ENCODE peak calls at places on chromosomes 11 and 22, in seven cellular contexts. One of them, this sample, is unnamed.

GRCh38 chr11:37957717-37958116 is 1359.7 kb upstream of the RAG2 start:
- DNase-seq in lung: no peak
- DNase-seq in HL-60: no peak
- DNase-seq in cardiac muscle cell: no peak
- DNase-seq in AG04449: no peak
- DNase-seq in fibroblast of mammary gland: no peak
- DNase-seq in choroid plexus epithelial cell: no peak
- DNase-seq in this sample: no peak

GRCh38 chr11:75308116-75308515 is 43.3 kb downstream of the ARRB1 start:
- DNase-seq in lung: no peak
- DNase-seq in HL-60: no peak
- DNase-seq in cardiac muscle cell: no peak
- DNase-seq in AG04449: no peak
- DNase-seq in fibroblast of mammary gland: no peak
- DNase-seq in choroid plexus epithelial cell: no peak
- DNase-seq in this sample: no peak

GRCh38 chr11:6719588-6719987 is 36.4 kb upstream of the MRPL17 start:
- DNase-seq in lung: no peak
- DNase-seq in HL-60: no peak
- DNase-seq in cardiac muscle cell: peak
- DNase-seq in AG04449: no peak
- DNase-seq in fibroblast of mammary gland: peak
- DNase-seq in choroid plexus epithelial cell: peak
- DNase-seq in this sample: no peak

GRCh38 chr11:81039916-81040530 is 1599.2 kb upstream of the TENM4 start:
- DNase-seq in lung: no peak
- DNase-seq in HL-60: no peak
- DNase-seq in cardiac muscle cell: no peak
- DNase-seq in AG04449: no peak
- DNase-seq in fibroblast of mammary gland: no peak
- DNase-seq in choroid plexus epithelial cell: no peak
- DNase-seq in this sample: no peak

GRCh38 chr22:44023404-44024287 is 456 bp upstream of the PARVB start:
- DNase-seq in lung: no peak
- DNase-seq in HL-60: no peak
- DNase-seq in cardiac muscle cell: peak
- DNase-seq in AG04449: no peak
- DNase-seq in fibroblast of mammary gland: peak
- DNase-seq in choroid plexus epithelial cell: no peak
- DNase-seq in this sample: peak

GRCh38 chr22:21867528-21868266 is at the start of gene MAPK1:
- DNase-seq in lung: peak
- DNase-seq in HL-60: peak
- DNase-seq in cardiac muscle cell: peak
- DNase-seq in AG04449: no peak
- DNase-seq in fibroblast of mammary gland: peak
- DNase-seq in choroid plexus epithelial cell: peak
- DNase-seq in this sample: peak

GRCh38 chr22:40432167-40432566 is 61.8 kb downstream of the SGSM3 start:
- DNase-seq in lung: no peak
- DNase-seq in HL-60: no peak
- DNase-seq in cardiac muscle cell: no peak
- DNase-seq in AG04449: no peak
- DNase-seq in fibroblast of mammary gland: no peak
- DNase-seq in choroid plexus epithelial cell: no peak
- DNase-seq in this sample: no peak

GRCh38 chr11:60251485-60252207 is 8.7 kb upstream of the MS4A4E start:
- DNase-seq in lung: no peak
- DNase-seq in HL-60: no peak
- DNase-seq in cardiac muscle cell: peak
- DNase-seq in AG04449: no peak
- DNase-seq in fibroblast of mammary gland: no peak
- DNase-seq in choroid plexus epithelial cell: peak
- DNase-seq in this sample: no peak

GRCh38 chr11:94283678-94284077 is 20.7 kb upstream of the IZUMO1R start:
- DNase-seq in lung: no peak
- DNase-seq in HL-60: no peak
- DNase-seq in cardiac muscle cell: peak
- DNase-seq in AG04449: no peak
- DNase-seq in fibroblast of mammary gland: no peak
- DNase-seq in choroid plexus epithelial cell: no peak
- DNase-seq in this sample: no peak

GRCh38 chr22:22616636-22617035 is 27.8 kb upstream of the GGTLC2 start:
- DNase-seq in lung: no peak
- DNase-seq in HL-60: no peak
- DNase-seq in cardiac muscle cell: no peak
- DNase-seq in AG04449: no peak
- DNase-seq in fibroblast of mammary gland: no peak
- DNase-seq in choroid plexus epithelial cell: peak
- DNase-seq in this sample: no peak

GRCh38 chr11:64267207-64267945 is 16.0 kb downstream of the PLCB3 start:
- DNase-seq in lung: no peak
- DNase-seq in HL-60: no peak
- DNase-seq in cardiac muscle cell: peak
- DNase-seq in AG04449: no peak
- DNase-seq in fibroblast of mammary gland: peak
- DNase-seq in choroid plexus epithelial cell: no peak
- DNase-seq in this sample: no peak

GRCh38 chr22:38269466-38269865 is 3.3 kb downstream of the TMEM184B start:
- DNase-seq in lung: no peak
- DNase-seq in HL-60: no peak
- DNase-seq in cardiac muscle cell: no peak
- DNase-seq in AG04449: no peak
- DNase-seq in fibroblast of mammary gland: no peak
- DNase-seq in choroid plexus epithelial cell: no peak
- DNase-seq in this sample: no peak

GRCh38 chr11:74057251-74058151 is 48.6 kb upstream of the UCP3 start:
- DNase-seq in lung: no peak
- DNase-seq in HL-60: no peak
- DNase-seq in cardiac muscle cell: peak
- DNase-seq in AG04449: no peak
- DNase-seq in fibroblast of mammary gland: peak
- DNase-seq in choroid plexus epithelial cell: peak
- DNase-seq in this sample: no peak

GRCh38 chr22:24805790-24806662 is at the start of gene SGSM1:
- DNase-seq in lung: peak
- DNase-seq in HL-60: peak
- DNase-seq in cardiac muscle cell: peak
- DNase-seq in AG04449: no peak
- DNase-seq in fibroblast of mammary gland: peak
- DNase-seq in choroid plexus epithelial cell: peak
- DNase-seq in this sample: no peak

GRCh38 chr11:76799061-76799804 is 16.1 kb downstream of the TSKU start:
- DNase-seq in lung: peak
- DNase-seq in HL-60: peak
- DNase-seq in cardiac muscle cell: peak
- DNase-seq in AG04449: no peak
- DNase-seq in fibroblast of mammary gland: peak
- DNase-seq in choroid plexus epithelial cell: peak
- DNase-seq in this sample: peak

GRCh38 chr22:28855355-28856094 is 27.8 kb upstream of the ZNRF3 start:
- DNase-seq in lung: peak
- DNase-seq in HL-60: peak
- DNase-seq in cardiac muscle cell: peak
- DNase-seq in AG04449: peak
- DNase-seq in fibroblast of mammary gland: peak
- DNase-seq in choroid plexus epithelial cell: peak
- DNase-seq in this sample: no peak

GRCh38 chr11:43243901-43244300 is 67.9 kb upstream of the API5 start:
- DNase-seq in lung: no peak
- DNase-seq in HL-60: no peak
- DNase-seq in cardiac muscle cell: no peak
- DNase-seq in AG04449: no peak
- DNase-seq in fibroblast of mammary gland: no peak
- DNase-seq in choroid plexus epithelial cell: no peak
- DNase-seq in this sample: no peak

GRCh38 chr11:70048279-70049024 is 29.7 kb upstream of the ANO1 start:
- DNase-seq in lung: no peak
- DNase-seq in HL-60: no peak
- DNase-seq in cardiac muscle cell: no peak
- DNase-seq in AG04449: no peak
- DNase-seq in fibroblast of mammary gland: no peak
- DNase-seq in choroid plexus epithelial cell: peak
- DNase-seq in this sample: no peak

GRCh38 chr11:75325713-75326438 is 25.6 kb downstream of the ARRB1 start:
- DNase-seq in lung: no peak
- DNase-seq in HL-60: no peak
- DNase-seq in cardiac muscle cell: peak
- DNase-seq in AG04449: peak
- DNase-seq in fibroblast of mammary gland: peak
- DNase-seq in choroid plexus epithelial cell: peak
- DNase-seq in this sample: no peak

GRCh38 chr22:49648053-49648452 is 179.6 kb downstream of the BRD1 start:
- DNase-seq in lung: no peak
- DNase-seq in HL-60: no peak
- DNase-seq in cardiac muscle cell: no peak
- DNase-seq in AG04449: no peak
- DNase-seq in fibroblast of mammary gland: no peak
- DNase-seq in choroid plexus epithelial cell: no peak
- DNase-seq in this sample: no peak
- TF ChIP-seq CTCF in lung: no peak
- TF ChIP-seq CTCF in HL-60: no peak
- TF ChIP-seq CTCF in cardiac muscle cell: no peak
- TF ChIP-seq CTCF in AG04449: no peak
- TF ChIP-seq CTCF in fibroblast of mammary gland: no peak
- TF ChIP-seq CTCF in choroid plexus epithelial cell: no peak
- TF ChIP-seq CTCF in this sample: no peak

GRCh38 chr22:20567993-20568417 is 60.6 kb downstream of the MED15 start:
- DNase-seq in lung: no peak
- DNase-seq in HL-60: no peak
- DNase-seq in cardiac muscle cell: peak
- DNase-seq in AG04449: no peak
- DNase-seq in fibroblast of mammary gland: peak
- DNase-seq in choroid plexus epithelial cell: peak
- DNase-seq in this sample: no peak
- TF ChIP-seq CTCF in lung: no peak
- TF ChIP-seq CTCF in HL-60: no peak
- TF ChIP-seq CTCF in cardiac muscle cell: peak
- TF ChIP-seq CTCF in AG04449: peak
- TF ChIP-seq CTCF in fibroblast of mammary gland: peak
- TF ChIP-seq CTCF in choroid plexus epithelial cell: peak
- TF ChIP-seq CTCF in this sample: no peak

DNA sequence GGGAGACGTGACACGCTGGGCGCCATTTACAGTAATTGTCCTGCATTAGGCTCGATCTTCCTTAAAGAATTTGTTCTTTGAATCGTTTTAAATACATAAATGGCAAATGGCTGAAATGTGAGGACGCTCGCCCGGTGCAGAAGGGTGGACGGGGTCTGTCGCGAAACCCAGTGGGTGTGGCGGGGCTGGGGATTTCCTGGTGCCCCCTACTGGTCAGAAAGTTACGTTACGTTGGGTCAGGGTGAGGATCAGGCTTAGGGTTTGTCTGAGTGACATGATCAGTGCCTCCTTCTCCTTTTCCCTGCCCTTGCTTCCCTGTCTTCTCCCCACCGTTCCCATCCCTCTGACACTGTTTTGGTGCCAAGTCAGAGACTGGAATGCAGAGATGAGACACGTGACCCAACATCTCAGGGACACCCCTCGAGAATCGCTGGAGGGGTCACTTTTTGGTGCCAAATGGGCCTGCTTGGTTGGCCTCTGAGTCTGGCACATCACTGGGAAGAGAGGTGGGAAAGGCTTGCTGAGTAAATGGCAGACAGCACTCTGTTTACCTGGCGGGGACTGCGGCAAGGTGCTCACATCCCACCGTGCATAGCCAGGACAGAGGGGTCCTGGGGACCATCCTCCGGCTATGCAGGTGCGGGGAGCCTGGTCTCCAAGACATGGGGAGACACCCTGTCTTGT is 1107.6 kb downstream of the BRD1 start:
- DNase-seq in lung: no peak
- DNase-seq in HL-60: no peak
- DNase-seq in cardiac muscle cell: no peak
- DNase-seq in AG04449: no peak
- DNase-seq in fibroblast of mammary gland: no peak
- DNase-seq in choroid plexus epithelial cell: no peak
- DNase-seq in this sample: peak
- TF ChIP-seq CTCF in lung: no peak
- TF ChIP-seq CTCF in HL-60: no peak
- TF ChIP-seq CTCF in cardiac muscle cell: no peak
- TF ChIP-seq CTCF in AG04449: no peak
- TF ChIP-seq CTCF in fibroblast of mammary gland: no peak
- TF ChIP-seq CTCF in choroid plexus epithelial cell: no peak
- TF ChIP-seq CTCF in this sample: no peak

GRCh38 chr22:45600791-45601730 is 70.6 kb upstream of the ATXN10 start:
- DNase-seq in lung: no peak
- DNase-seq in HL-60: no peak
- DNase-seq in cardiac muscle cell: peak
- DNase-seq in AG04449: no peak
- DNase-seq in fibroblast of mammary gland: peak
- DNase-seq in choroid plexus epithelial cell: peak
- DNase-seq in this sample: no peak

GRCh38 chr22:45602004-45602733 is 69.5 kb upstream of the ATXN10 start:
- DNase-seq in lung: no peak
- DNase-seq in HL-60: no peak
- DNase-seq in cardiac muscle cell: no peak
- DNase-seq in AG04449: no peak
- DNase-seq in fibroblast of mammary gland: no peak
- DNase-seq in choroid plexus epithelial cell: no peak
- DNase-seq in this sample: peak

GRCh38 chr22:45599836-45600577 is 71.6 kb upstream of the ATXN10 start:
- DNase-seq in lung: no peak
- DNase-seq in HL-60: no peak
- DNase-seq in cardiac muscle cell: no peak
- DNase-seq in AG04449: no peak
- DNase-seq in fibroblast of mammary gland: no peak
- DNase-seq in choroid plexus epithelial cell: no peak
- DNase-seq in this sample: no peak

GRCh38 chr22:45597460-45598192 is 74.0 kb upstream of the ATXN10 start:
- DNase-seq in lung: no peak
- DNase-seq in HL-60: peak
- DNase-seq in cardiac muscle cell: no peak
- DNase-seq in AG04449: no peak
- DNase-seq in fibroblast of mammary gland: no peak
- DNase-seq in choroid plexus epithelial cell: no peak
- DNase-seq in this sample: peak

GRCh38 chr22:45598596-45599217 is 72.9 kb upstream of the ATXN10 start:
- DNase-seq in lung: no peak
- DNase-seq in HL-60: no peak
- DNase-seq in cardiac muscle cell: no peak
- DNase-seq in AG04449: no peak
- DNase-seq in fibroblast of mammary gland: no peak
- DNase-seq in choroid plexus epithelial cell: no peak
- DNase-seq in this sample: no peak
- TF ChIP-seq CTCF in lung: no peak
- TF ChIP-seq CTCF in HL-60: no peak
- TF ChIP-seq CTCF in cardiac muscle cell: no peak
- TF ChIP-seq CTCF in AG04449: no peak
- TF ChIP-seq CTCF in fibroblast of mammary gland: no peak
- TF ChIP-seq CTCF in choroid plexus epithelial cell: no peak
- TF ChIP-seq CTCF in this sample: no peak

GRCh38 chr11:131664811-131665210 is 294.4 kb downstream of the NTM start:
- DNase-seq in lung: no peak
- DNase-seq in HL-60: no peak
- DNase-seq in cardiac muscle cell: no peak
- DNase-seq in AG04449: no peak
- DNase-seq in fibroblast of mammary gland: no peak
- DNase-seq in choroid plexus epithelial cell: no peak
- DNase-seq in this sample: no peak
- TF ChIP-seq CTCF in lung: no peak
- TF ChIP-seq CTCF in HL-60: no peak
- TF ChIP-seq CTCF in cardiac muscle cell: no peak
- TF ChIP-seq CTCF in AG04449: no peak
- TF ChIP-seq CTCF in fibroblast of mammary gland: no peak
- TF ChIP-seq CTCF in choroid plexus epithelial cell: no peak
- TF ChIP-seq CTCF in this sample: no peak

This sample was measured in CD14-positive monocyte.